ENCODE peak calls at places on chromosomes 11 and 22, in eight cellular contexts. J, K, E, A, O, H, N and R are unnamed samples.

GRCh38 chr11:9118277-9118676 is 26.9 kb upstream of the SCUBE2 start:
- DNase-seq in J (no peak), K (no peak), E (no peak), A (no peak), O (no peak), H (no peak), N (no peak), R (no peak)

GRCh38 chr11:62770778-62771143 is 435 bp upstream of the TAF6L start:
- DNase-seq in J (no peak), K (no peak), E (no peak), A (no peak), O (no peak), H (peak), N (peak), R (no peak)

GRCh38 chr11:73889019-73889418 is 12.2 kb downstream of the PAAF1 start:
- DNase-seq in J (peak), K (no peak), E (no peak), A (no peak), O (no peak), H (no peak), N (no peak), R (no peak)

GRCh38 chr11:95767498-95767897 is 22.1 kb downstream of the FAM76B start:
- DNase-seq in J (peak), K (no peak), E (no peak), A (peak), O (no peak), H (no peak), N (no peak), R (no peak)

GRCh38 chr11:90434858-90435257 is 212.0 kb upstream of the CHORDC1 start:
- DNase-seq in J (no peak), K (no peak), E (peak), A (peak), O (no peak), H (no peak), N (no peak), R (no peak)

GRCh38 chr22:22037740-22038139 is 55.2 kb upstream of the TOP3B start:
- DNase-seq in J (peak), K (no peak), E (no peak), A (no peak), O (no peak), H (no peak), N (no peak), R (no peak)

GRCh38 chr22:24413271-24413670 is 14.1 kb upstream of the ADORA2A start:
- DNase-seq in J (no peak), K (no peak), E (no peak), A (no peak), O (no peak), H (no peak), N (no peak), R (no peak)

GRCh38 chr22:22519591-22519990 is 479 bp downstream of the ZNF280A start:
- DNase-seq in J (no peak), K (no peak), E (no peak), A (peak), O (no peak), H (no peak), N (no peak), R (no peak)

GRCh38 chr11:86150826-86151187 is 81.9 kb upstream of the PICALM start:
- DNase-seq in J (no peak), K (no peak), E (no peak), A (no peak), O (no peak), H (no peak), N (no peak), R (no peak)

GRCh38 chr22:30604723-30605122 is 2.3 kb upstream of the TCN2 start:
- DNase-seq in J (no peak), K (no peak), E (no peak), A (no peak), O (no peak), H (no peak), N (no peak), R (no peak)

GRCh38 chr22:29267858-29268510 is at the start of the genes EWSR1 and RHBDD3:
- DNase-seq in J (peak), K (peak), E (peak), A (peak), O (peak), H (peak), N (peak), R (peak)

GRCh38 chr11:69102732-69103615 is 52.8 kb upstream of the SMIM38 start:
- DNase-seq in J (no peak), K (no peak), E (no peak), A (no peak), O (no peak), H (no peak), N (no peak), R (no peak)

GRCh38 chr11:129785383-129786111 is 30.1 kb upstream of the TMEM45B start:
- DNase-seq in J (peak), K (no peak), E (no peak), A (peak), O (no peak), H (no peak), N (no peak), R (no peak)

GRCh38 chr11:12441081-12441801 is 63.9 kb downstream of the PARVA start:
- DNase-seq in J (peak), K (no peak), E (no peak), A (no peak), O (no peak), H (no peak), N (no peak), R (no peak)

GRCh38 chr11:68956142-68956541 is 24.6 kb downstream of the MRGPRD start:
- DNase-seq in J (no peak), K (peak), E (no peak), A (no peak), O (no peak), H (no peak), N (no peak), R (no peak)

GRCh38 chr11:131855320-131855719 is 484.9 kb downstream of the NTM start:
- DNase-seq in J (no peak), K (no peak), E (no peak), A (no peak), O (no peak), H (no peak), N (no peak), R (no peak)

DNA sequence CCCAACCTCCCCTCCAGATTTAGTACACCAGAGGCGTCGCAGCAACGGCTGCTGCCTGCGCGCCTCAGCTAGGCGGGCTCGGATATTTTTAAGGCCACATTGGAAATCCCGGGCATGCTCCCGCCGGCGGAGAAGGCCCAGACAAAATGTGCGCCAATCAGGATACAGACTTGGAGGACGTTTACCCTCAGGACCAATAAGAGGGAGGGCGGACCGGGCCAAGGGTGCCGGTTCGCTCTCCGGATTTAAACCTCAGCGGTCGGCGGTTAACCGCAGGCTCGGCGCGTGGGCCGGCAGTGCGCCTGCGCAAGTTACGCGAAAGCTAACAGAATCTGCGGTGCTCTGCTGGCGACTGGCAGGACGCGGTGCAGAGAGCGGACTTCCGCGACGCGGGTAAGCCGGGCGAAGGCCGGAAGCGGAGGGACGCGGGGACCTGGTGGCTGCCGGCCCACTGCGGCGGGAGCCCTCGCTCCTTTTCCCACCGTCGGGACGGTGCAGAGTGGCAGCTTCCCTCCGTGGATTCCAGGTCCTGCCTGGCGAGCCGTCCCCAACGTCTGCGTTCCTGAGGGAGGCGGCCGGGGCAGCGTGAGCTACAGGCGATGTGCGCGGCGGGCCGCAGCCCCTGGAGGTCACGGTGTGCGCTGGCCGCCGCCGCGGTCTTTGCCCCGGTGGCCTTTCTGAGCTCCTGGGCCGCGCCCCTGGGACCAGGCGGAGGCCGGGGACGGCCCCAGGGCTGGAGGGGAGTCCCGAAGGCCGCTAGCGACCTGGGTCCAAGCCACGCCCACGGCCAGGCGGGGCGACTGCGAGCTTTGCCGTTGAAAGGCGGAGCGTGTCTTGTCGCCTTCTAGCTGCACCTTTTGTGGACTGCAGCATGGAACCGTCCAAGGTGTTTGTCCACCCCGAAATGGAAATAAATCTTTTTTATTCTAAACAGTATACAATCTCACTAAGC is at the start of gene HYLS1:
- DNase-seq in J (peak), K (peak), E (peak), A (peak), O (peak), H (peak), N (peak), R (peak)
- TF ChIP-seq POLR2A in J (peak), K (peak), E (peak), A (peak), O (no peak), H (peak), N (peak), R (peak)

DNA sequence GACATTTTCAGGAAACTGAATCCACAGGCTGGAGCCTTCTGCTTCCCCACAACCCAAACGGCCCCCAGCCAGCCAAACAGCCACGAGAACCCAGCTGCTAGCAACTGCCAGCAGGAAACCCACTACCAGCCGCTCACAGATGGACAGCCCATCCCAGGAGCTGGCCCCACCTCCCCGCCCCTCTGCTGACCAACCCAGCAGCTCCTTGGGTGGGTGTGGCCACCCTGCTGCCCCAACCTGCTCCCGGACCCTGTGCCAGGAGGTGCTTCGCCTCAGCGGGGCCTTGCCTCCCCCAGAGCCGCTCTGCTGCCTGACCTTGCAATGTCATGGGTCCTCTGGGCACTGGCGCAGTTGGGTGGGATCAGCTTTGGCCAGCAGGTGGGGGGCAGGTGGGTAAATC is 8.2 kb upstream of the CCDC188 start:
- DNase-seq in J (no peak), K (no peak), E (no peak), A (no peak), O (no peak), H (no peak), N (no peak), R (no peak)
- TF ChIP-seq POLR2A in J (no peak), K (no peak), E (no peak), A (no peak), O (no peak), H (no peak), N (no peak), R (no peak)

GRCh38 chr22:43455861-43456260 is 44.0 kb downstream of the MPPED1 start:
- DNase-seq in J (no peak), K (no peak), E (no peak), A (no peak), O (no peak), H (no peak), N (no peak), R (no peak)
- TF ChIP-seq POLR2A in J (no peak), K (no peak), E (no peak), A (no peak), O (no peak), H (no peak), N (no peak), R (no peak)

GRCh38 chr11:66842501-66842895 is 743 bp upstream of the RCE1 start:
- DNase-seq in J (no peak), K (peak), E (no peak), A (no peak), O (no peak), H (no peak), N (no peak), R (no peak)

GRCh38 chr11:66844496-66845142 is 1.4 kb downstream of the RCE1 start:
- DNase-seq in J (no peak), K (no peak), E (no peak), A (no peak), O (no peak), H (no peak), N (peak), R (no peak)

GRCh38 chr11:66841861-66842260 is 1.4 kb upstream of the RCE1 start:
- DNase-seq in J (no peak), K (no peak), E (no peak), A (no peak), O (no peak), H (no peak), N (no peak), R (no peak)

GRCh38 chr11:66843776-66844495 is 695 bp downstream of the RCE1 start:
- DNase-seq in J (no peak), K (no peak), E (no peak), A (no peak), O (no peak), H (no peak), N (no peak), R (no peak)

DNA sequence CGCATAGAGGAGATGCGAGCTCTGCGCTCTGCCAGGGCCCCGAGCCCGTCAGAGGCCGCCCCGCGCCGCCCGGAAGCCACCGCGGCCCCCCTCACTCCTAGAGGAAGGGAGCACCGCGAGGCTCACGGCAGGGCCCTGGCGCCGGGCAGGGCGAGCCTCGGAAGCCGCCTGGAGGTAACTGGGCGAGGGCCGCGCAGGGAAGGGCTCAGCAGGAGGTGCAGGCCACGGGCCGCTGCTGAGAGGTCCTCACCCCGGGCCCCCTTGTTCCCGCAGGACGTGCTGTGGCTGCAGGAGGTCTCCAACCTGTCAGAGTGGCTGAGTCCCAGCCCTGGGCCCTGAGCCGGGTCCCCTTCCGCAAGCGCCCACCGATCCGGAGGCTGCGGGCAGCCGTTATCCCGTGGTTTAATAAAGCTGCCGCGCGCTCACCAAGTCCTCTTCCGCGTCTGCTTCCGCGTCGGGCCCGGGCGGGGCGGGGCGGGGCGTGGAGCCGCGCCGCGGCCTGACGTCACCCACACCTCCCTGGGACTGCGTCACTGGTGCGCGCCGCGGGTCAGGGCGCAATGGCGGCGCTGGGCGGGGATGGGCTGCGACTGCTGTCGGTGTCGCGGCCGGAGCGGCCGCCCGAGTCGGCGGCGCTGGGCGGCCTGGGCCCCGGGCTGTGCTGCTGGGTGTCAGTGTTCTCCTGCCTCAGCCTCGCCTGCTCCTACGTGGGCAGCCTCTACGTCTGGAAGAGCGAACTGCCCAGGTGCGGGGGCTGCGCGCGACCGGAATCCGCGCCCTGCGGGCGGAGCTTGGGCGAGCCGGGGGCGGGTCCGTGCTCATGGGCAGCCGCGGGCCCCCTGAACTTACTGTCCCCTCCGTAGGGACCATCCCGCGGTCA is at the start of gene RCE1:
- DNase-seq in J (peak), K (peak), E (peak), A (peak), O (peak), H (peak), N (peak), R (peak)
- TF ChIP-seq POLR2A in J (peak), K (peak), E (peak), A (peak), O (peak), H (peak), N (peak), R (peak)

GRCh38 chr11:72227316-72228228 is 3.0 kb downstream of the INPPL1 start:
- DNase-seq in J (peak), K (no peak), E (no peak), A (no peak), O (no peak), H (peak), N (peak), R (no peak)
- TF ChIP-seq POLR2A in J (no peak), K (no peak), E (no peak), A (no peak), O (no peak), H (no peak), N (no peak), R (no peak)

DNA sequence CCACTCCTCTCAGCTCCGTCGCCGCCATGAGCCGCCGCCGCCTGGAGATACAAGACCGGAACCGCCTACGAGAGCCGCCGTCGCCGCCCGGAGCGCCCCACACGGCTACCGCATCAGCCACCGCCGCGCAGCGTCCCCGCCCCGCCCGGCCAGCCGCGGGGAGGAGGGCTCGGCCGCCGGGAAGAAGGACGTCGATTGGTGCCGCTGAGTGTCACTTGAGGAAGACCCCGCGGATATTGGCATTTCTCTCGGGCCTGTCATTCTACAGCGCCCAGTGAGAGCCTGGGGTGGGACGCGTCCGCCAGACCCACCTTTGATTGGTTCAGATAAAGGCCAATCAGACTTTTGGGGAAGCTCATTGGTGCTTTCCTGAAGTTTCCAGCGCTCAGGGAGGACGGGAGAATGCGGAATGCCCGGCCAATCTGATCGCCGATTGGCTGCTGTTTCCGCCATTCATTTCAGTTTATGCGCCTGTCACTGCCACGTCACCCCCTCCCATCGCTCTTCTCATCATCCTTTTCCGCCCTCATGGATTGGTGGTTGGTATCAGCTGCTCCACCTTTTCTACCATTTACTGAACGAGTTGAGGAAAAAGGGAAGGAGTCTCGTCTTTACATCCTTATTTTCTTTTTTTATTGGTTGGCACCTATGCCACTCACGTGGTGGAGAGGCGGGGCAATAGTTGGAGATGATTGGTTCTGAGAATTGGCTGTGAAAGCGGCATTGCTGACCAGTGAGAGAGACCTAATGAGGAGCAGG is at the start of gene OSBP:
- DNase-seq in J (peak), K (peak), E (peak), A (peak), O (peak), H (peak), N (peak), R (peak)
- TF ChIP-seq POLR2A in J (peak), K (peak), E (peak), A (peak), O (peak), H (peak), N (peak), R (peak)

GRCh38 chr11:17351171-17351509 is 460 bp upstream of the NCR3LG1 start:
- DNase-seq in J (no peak), K (no peak), E (no peak), A (peak), O (no peak), H (no peak), N (no peak), R (no peak)

GRCh38 chr11:17352925-17353227 is 1.3 kb downstream of the NCR3LG1 start:
- DNase-seq in J (peak), K (peak), E (peak), A (peak), O (no peak), H (peak), N (peak), R (no peak)

GRCh38 chr11:17353228-17354021 is 1.8 kb downstream of the NCR3LG1 start:
- DNase-seq in J (peak), K (peak), E (peak), A (peak), O (no peak), H (peak), N (peak), R (peak)

GRCh38 chr11:17350455-17351170 is 987 bp upstream of the NCR3LG1 start:
- DNase-seq in J (no peak), K (no peak), E (no peak), A (no peak), O (no peak), H (no peak), N (no peak), R (no peak)

GRCh38 chr11:17351510-17352176 is at the start of gene NCR3LG1:
- DNase-seq in J (peak), K (peak), E (peak), A (peak), O (peak), H (peak), N (peak), R (no peak)
- TF ChIP-seq POLR2A in J (peak), K (no peak), E (no peak), A (no peak), O (no peak), H (no peak), N (peak), R (no peak)

GRCh38 chr11:17272823-17273222 is 3.7 kb upstream of the NUCB2 start:
- DNase-seq in J (no peak), K (no peak), E (no peak), A (no peak), O (no peak), H (no peak), N (no peak), R (no peak)
- TF ChIP-seq POLR2A in J (no peak), K (no peak), E (no peak), A (no peak), O (no peak), H (no peak), N (no peak), R (no peak)

DNA sequence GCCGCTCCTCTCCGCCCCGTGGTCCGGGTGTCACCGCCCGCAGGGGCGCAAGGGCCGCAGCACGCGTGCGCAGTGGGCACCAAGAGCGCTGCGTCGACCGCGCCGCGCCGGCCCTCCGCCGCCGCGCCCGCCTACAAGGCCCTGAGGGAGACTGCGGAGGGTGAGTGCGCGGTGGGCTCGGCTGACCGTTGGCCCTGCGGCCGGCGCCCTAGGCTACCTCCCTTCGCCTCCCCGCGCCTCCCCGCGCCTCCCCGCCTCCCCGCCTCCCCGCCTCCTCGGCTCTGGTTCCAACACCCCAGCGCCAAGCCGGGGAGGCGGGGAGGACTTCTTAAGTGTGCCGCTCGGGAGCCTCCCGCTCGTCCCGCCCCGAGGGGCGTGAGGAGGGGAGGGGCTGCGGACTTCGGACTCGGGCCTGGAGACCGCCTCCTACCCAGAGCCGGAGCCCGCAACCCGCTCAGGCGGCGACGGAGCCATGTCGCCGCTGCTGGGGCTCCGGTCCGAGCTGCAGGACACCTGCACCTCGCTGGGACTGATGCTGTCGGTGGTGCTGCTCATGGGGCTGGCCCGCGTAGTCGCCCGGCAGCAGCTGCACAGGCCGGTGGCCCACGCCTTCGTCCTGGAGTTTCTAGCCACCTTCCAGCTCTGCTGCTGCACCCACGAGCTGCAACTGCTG is at the start of gene AQP11:
- DNase-seq in J (peak), K (peak), E (peak), A (peak), O (peak), H (peak), N (peak), R (peak)
- TF ChIP-seq POLR2A in J (no peak), K (no peak), E (peak), A (peak), O (peak), H (peak), N (peak), R (peak)